ENCODE peak calls at places on chromosome 18, in four cellular contexts. One of them, this sample, is unnamed.

GRCh38 chr18:33839452-33840225 is 261.6 kb downstream of the ASXL3 start:
- DNase-seq in T-helper 1 cell: no peak
- DNase-seq in psoas muscle: peak
- DNase-seq in stomach: no peak
- DNase-seq in this sample: no peak

GRCh38 chr18:56807883-56808282 is 156.7 kb downstream of the WDR7 start:
- DNase-seq in T-helper 1 cell: no peak
- DNase-seq in psoas muscle: no peak
- DNase-seq in stomach: no peak
- DNase-seq in this sample: no peak

GRCh38 chr18:9851511-9851910 is 34.3 kb upstream of the TXNDC2 start:
- DNase-seq in T-helper 1 cell: no peak
- DNase-seq in psoas muscle: no peak
- DNase-seq in stomach: no peak
- DNase-seq in this sample: no peak

GRCh38 chr18:49001587-49001986 is 50.8 kb upstream of the SMAD7 start:
- DNase-seq in T-helper 1 cell: no peak
- DNase-seq in psoas muscle: no peak
- DNase-seq in stomach: no peak
- DNase-seq in this sample: no peak

GRCh38 chr18:49837889-49838288 is 24.6 kb upstream of the ACAA2 start:
- DNase-seq in T-helper 1 cell: no peak
- DNase-seq in psoas muscle: no peak
- DNase-seq in stomach: no peak
- DNase-seq in this sample: no peak

GRCh38 chr18:6731197-6731596 is 1.7 kb downstream of the ARHGAP28 start:
- DNase-seq in T-helper 1 cell: no peak
- DNase-seq in psoas muscle: no peak
- DNase-seq in stomach: no peak
- DNase-seq in this sample: no peak

GRCh38 chr18:59141294-59142068 is 1.8 kb downstream of the SEC11C start:
- DNase-seq in T-helper 1 cell: no peak
- DNase-seq in psoas muscle: no peak
- DNase-seq in stomach: no peak
- DNase-seq in this sample: no peak

GRCh38 chr18:27921904-27922541 is 254.9 kb downstream of the CDH2 start:
- DNase-seq in T-helper 1 cell: no peak
- DNase-seq in psoas muscle: no peak
- DNase-seq in stomach: no peak
- DNase-seq in this sample: no peak

GRCh38 chr18:54947115-54947514 is 12.1 kb downstream of the CCDC68 start:
- DNase-seq in T-helper 1 cell: no peak
- DNase-seq in psoas muscle: no peak
- DNase-seq in stomach: peak
- DNase-seq in this sample: no peak

GRCh38 chr18:76205906-76206305 is 289.1 kb downstream of the ZNF516 start:
- DNase-seq in T-helper 1 cell: no peak
- DNase-seq in psoas muscle: no peak
- DNase-seq in stomach: no peak
- DNase-seq in this sample: no peak

This sample was measured in activated CD4-positive, alpha-beta T cell treated with anti-CD3 and anti-CD28 coated beads, Interleukin-2, amount 50 U/mL, for 1 hour.